ENCODE peak calls at places on chromosome 20, in seven cellular contexts. I, S, Z, N, O, X and C are unnamed samples.

GRCh38 chr20:17500826-17501225 is 30.4 kb downstream of the BFSP1 start:
- DNase-seq in I (no peak), S (no peak), Z (no peak), N (no peak), O (no peak), X (no peak), C (no peak)

GRCh38 chr20:60001027-60001567 is 42.9 kb downstream of the CDH26 start:
- DNase-seq in I (no peak), S (no peak), Z (no peak), N (no peak), O (no peak), X (no peak), C (no peak)

GRCh38 chr20:61797200-61797599 is 268.5 kb downstream of the TAF4 start:
- DNase-seq in I (peak; percentile 19), S (no peak), Z (no peak), N (peak; percentile 22), O (no peak), X (no peak), C (no peak)

GRCh38 chr20:59062057-59062456 is 19.5 kb upstream of the PRELID3B start:
- DNase-seq in I (no peak), S (no peak), Z (no peak), N (no peak), O (no peak), X (no peak), C (no peak)

GRCh38 chr20:58713801-58714339 is 21.3 kb downstream of the NPEPL1 start:
- DNase-seq in I (no peak), S (no peak), Z (no peak), N (no peak), O (no peak), X (no peak), C (no peak)

GRCh38 chr20:18995455-18995854 is 181.9 kb downstream of the SCP2D1 start:
- DNase-seq in I (no peak), S (no peak), Z (no peak), N (no peak), O (no peak), X (no peak), C (no peak)

GRCh38 chr20:62816879-62817873 is at the start of gene COL9A3:
- DNase-seq in I (no peak), S (no peak), Z (no peak), N (no peak), O (no peak), X (no peak), C (no peak)

GRCh38 chr20:35174458-35175216 is 2.8 kb downstream of the PROCR start:
- DNase-seq in I (peak; percentile 28), S (no peak), Z (peak; percentile 80), N (no peak), O (no peak), X (no peak), C (no peak)

GRCh38 chr20:21396921-21397340 is 395 bp downstream of the NKX2-4 start:
- DNase-seq in I (peak; percentile 49), S (no peak), Z (no peak), N (no peak), O (no peak), X (no peak), C (no peak)

GRCh38 chr20:21901470-21902275 is 196.2 kb downstream of the PAX1 start:
- DNase-seq in I (no peak), S (no peak), Z (no peak), N (no peak), O (no peak), X (no peak), C (no peak)

GRCh38 chr20:60883517-60883916 is 368.5 kb upstream of the CDH4 start:
- DNase-seq in I (no peak), S (no peak), Z (no peak), N (no peak), O (no peak), X (no peak), C (no peak)

GRCh38 chr20:51496964-51497363 is 45.6 kb downstream of the NFATC2 start:
- DNase-seq in I (no peak), S (no peak), Z (no peak), N (no peak), O (no peak), X (no peak), C (no peak)

GRCh38 chr20:59813948-59814834 is 119.2 kb downstream of the SYCP2 start:
- DNase-seq in I (no peak), S (no peak), Z (no peak), N (no peak), O (no peak), X (no peak), C (no peak)

GRCh38 chr20:38213607-38213940 is 47.0 kb downstream of the KIAA1755 start:
- DNase-seq in I (no peak), S (no peak), Z (no peak), N (no peak), O (no peak), X (no peak), C (no peak)

GRCh38 chr20:1474817-1475603 is 8.4 kb upstream of the NSFL1C start:
- DNase-seq in I (no peak), S (no peak), Z (peak; percentile 85), N (no peak), O (no peak), X (no peak), C (no peak)

GRCh38 chr20:4871486-4871885 is 129.8 kb downstream of the SLC23A2 start:
- DNase-seq in I (no peak), S (no peak), Z (no peak), N (no peak), O (no peak), X (no peak), C (no peak)

GRCh38 chr20:49336786-49337185 is 58.9 kb upstream of the ZNFX1 start:
- DNase-seq in I (no peak), S (no peak), Z (no peak), N (no peak), O (no peak), X (no peak), C (no peak)

GRCh38 chr20:22315771-22316170 is 268.6 kb downstream of the FOXA2 start:
- DNase-seq in I (no peak), S (no peak), Z (no peak), N (no peak), O (no peak), X (no peak), C (no peak)

GRCh38 chr20:38790210-38791053 is 15.1 kb upstream of the PPP1R16B start:
- DNase-seq in I (peak; percentile 40), S (no peak), Z (peak; percentile 96), N (no peak), O (peak; percentile 15), X (peak; percentile 46), C (no peak)

GRCh38 chr20:23092409-23092756 is 6.3 kb upstream of the CD93 start:
- DNase-seq in I (no peak), S (no peak), Z (no peak), N (no peak), O (peak; percentile 24), X (no peak), C (no peak)

GRCh38 chr20:19658137-19658536 is 99.9 kb upstream of the RIN2 start:
- DNase-seq in I (no peak), S (no peak), Z (no peak), N (no peak), O (no peak), X (no peak), C (no peak)

GRCh38 chr20:4401601-4402000 is 320.1 kb upstream of the PRND start:
- DNase-seq in I (no peak), S (no peak), Z (no peak), N (peak; percentile 5), O (peak; percentile 78), X (no peak), C (peak; percentile 50)

GRCh38 chr20:36728986-36729385 is 16.9 kb downstream of the NDRG3 start:
- DNase-seq in I (no peak), S (no peak), Z (peak; percentile 43), N (peak; percentile 13), O (peak; percentile 30), X (no peak), C (peak; percentile 19)
- TF ChIP-seq CTCF in I (no peak), S (peak; percentile 12), Z (no peak), N (peak; percentile 20), O (peak; percentile 24), X (no peak), C (peak; percentile 37)

GRCh38 chr20:15902493-15902892 is 670.8 kb downstream of the KIF16B start:
- DNase-seq in I (peak; percentile 54), S (no peak), Z (no peak), N (no peak), O (no peak), X (no peak), C (no peak)
- TF ChIP-seq CTCF in I (peak; percentile 48), S (peak; percentile 19), Z (no peak), N (peak; percentile 16), O (no peak), X (no peak), C (peak; percentile 21)

DNA sequence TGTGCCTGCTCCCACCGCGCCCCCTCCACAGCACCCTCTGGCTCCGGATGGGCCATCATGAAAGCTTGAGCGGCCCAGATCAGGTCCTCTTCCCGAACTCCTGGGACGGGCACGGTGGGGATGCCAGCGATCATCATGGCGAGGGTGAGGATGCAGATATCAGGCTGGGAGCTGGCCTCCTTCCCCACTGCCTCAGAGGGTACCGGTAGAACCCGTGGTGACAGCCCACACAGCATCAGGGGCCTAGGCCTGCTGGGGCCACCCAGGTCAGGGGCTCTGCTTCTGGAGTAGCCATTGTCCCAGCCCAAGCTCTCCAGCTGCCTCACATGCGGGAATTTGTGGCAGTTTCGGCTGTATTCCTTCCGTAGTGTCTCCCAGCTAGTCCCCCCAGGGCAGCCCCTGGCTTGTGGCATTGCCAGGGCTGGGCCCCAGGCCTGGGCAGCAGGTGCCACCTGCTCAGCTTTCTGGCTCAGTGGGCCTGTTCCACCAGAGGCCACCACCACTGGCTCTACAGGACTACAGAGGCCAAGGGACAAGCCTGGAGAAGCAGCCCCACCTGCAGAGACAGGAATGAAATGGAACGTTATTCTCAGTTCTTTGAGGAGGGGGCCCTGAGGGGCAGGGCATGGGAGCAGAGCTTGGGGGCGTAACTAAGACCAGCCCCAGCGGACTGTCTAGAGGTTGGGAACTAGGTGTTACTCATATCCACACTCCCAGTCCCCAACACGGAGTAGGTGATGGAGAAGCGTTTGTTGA is 654 bp downstream of the SPATA25 start:
- DNase-seq in I (no peak), S (no peak), Z (no peak), N (no peak), O (no peak), X (no peak), C (no peak)
- TF ChIP-seq CTCF in I (no peak), S (no peak), Z (no peak), N (no peak), O (no peak), X (no peak), C (no peak)

GRCh38 chr20:56424931-56425330 is 12.9 kb downstream of the CASS4 start:
- DNase-seq in I (no peak), S (no peak), Z (no peak), N (no peak), O (no peak), X (no peak), C (no peak)

GRCh38 chr20:56420028-56420427 is 8.0 kb downstream of the CASS4 start:
- DNase-seq in I (no peak), S (no peak), Z (no peak), N (no peak), O (no peak), X (no peak), C (no peak)

GRCh38 chr20:56420940-56421688 is 9.1 kb downstream of the CASS4 start:
- DNase-seq in I (no peak), S (no peak), Z (no peak), N (no peak), O (no peak), X (no peak), C (no peak)

GRCh38 chr20:56422131-56422823 is 10.2 kb downstream of the CASS4 start:
- DNase-seq in I (no peak), S (no peak), Z (peak; percentile 49), N (peak; percentile 93), O (peak; percentile 85), X (peak; percentile 24), C (peak; percentile 79)

GRCh38 chr20:56422824-56423189 is 10.7 kb downstream of the CASS4 start:
- DNase-seq in I (no peak), S (no peak), Z (no peak), N (no peak), O (no peak), X (no peak), C (no peak)
- TF ChIP-seq CTCF in I (no peak), S (no peak), Z (no peak), N (no peak), O (no peak), X (no peak), C (no peak)